ENCODE peak calls at places on chromosomes 13 and 19, in five cellular contexts. T, K, M, L and W are unnamed samples.

GRCh38 chr13:26325876-26326275 is 71.9 kb downstream of the CDK8 start:
- DNase-seq in T (no peak), K (no peak), M (peak), L (no peak), W (no peak)

GRCh38 chr13:113900646-113901045 is 36.8 kb upstream of the GAS6 start:
- DNase-seq in T (no peak), K (no peak), M (no peak), L (no peak), W (no peak)

GRCh38 chr13:110125157-110125556 is 181.8 kb downstream of the COL4A1 start:
- DNase-seq in T (no peak), K (no peak), M (no peak), L (no peak), W (no peak)

GRCh38 chr19:13764821-13765394 is 586 bp downstream of the MRI1 start:
- DNase-seq in T (peak), K (peak), M (peak), L (no peak), W (peak)

GRCh38 chr13:24280722-24281121 is 28.7 kb upstream of the C1QTNF9 start:
- DNase-seq in T (no peak), K (no peak), M (no peak), L (no peak), W (no peak)

GRCh38 chr13:112905086-112905485 is 63.9 kb upstream of the MCF2L start:
- DNase-seq in T (peak), K (no peak), M (no peak), L (no peak), W (no peak)

GRCh38 chr13:36430247-36431203 is 1.8 kb upstream of the CCNA1 start:
- DNase-seq in T (peak), K (peak), M (no peak), L (no peak), W (peak)

GRCh38 chr13:97953376-97953970 is at the start of gene IPO5:
- DNase-seq in T (no peak), K (no peak), M (no peak), L (no peak), W (peak)

GRCh38 chr13:112053744-112054615 is 13.0 kb upstream of the SOX1 start:
- DNase-seq in T (peak), K (peak), M (no peak), L (no peak), W (no peak)

GRCh38 chr13:38686635-38687245 is at the start of gene FREM2:
- DNase-seq in T (peak), K (peak), M (peak), L (peak), W (peak)

GRCh38 chr13:109840201-109840892 is 54.0 kb upstream of the IRS2 start:
- DNase-seq in T (peak), K (no peak), M (peak), L (no peak), W (peak)

GRCh38 chr19:46955114-46955812 is 64.4 kb upstream of the NPAS1 start:
- DNase-seq in T (no peak), K (no peak), M (peak), L (peak), W (peak)

GRCh38 chr13:46803586-46803985 is 6.6 kb upstream of the ESD start:
- DNase-seq in T (no peak), K (no peak), M (no peak), L (no peak), W (no peak)

GRCh38 chr13:109602356-109602755 is 184.0 kb downstream of the IRS2 start:
- DNase-seq in T (no peak), K (no peak), M (no peak), L (no peak), W (no peak)

GRCh38 chr19:15529774-15530372 is 21.5 kb downstream of the CYP4F22 start:
- DNase-seq in T (no peak), K (no peak), M (no peak), L (no peak), W (no peak)

GRCh38 chr13:112652512-112653458 is 37.1 kb upstream of the ATP11A start:
- DNase-seq in T (no peak), K (no peak), M (peak), L (no peak), W (no peak)

GRCh38 chr19:959935-960502 is 24.1 kb upstream of the WDR18 start:
- DNase-seq in T (peak), K (peak), M (no peak), L (no peak), W (no peak)

GRCh38 chr13:41459754-41460111 is 2.4 kb downstream of the RGCC start:
- DNase-seq in T (no peak), K (no peak), M (no peak), L (no peak), W (peak)

GRCh38 chr19:17679526-17680234 is 8.5 kb downstream of the UNC13A start:
- DNase-seq in T (peak), K (peak), M (no peak), L (no peak), W (peak)

GRCh38 chr19:1979642-1980041 is 35.9 kb downstream of the BTBD2 start:
- DNase-seq in T (no peak), K (no peak), M (no peak), L (no peak), W (no peak)

GRCh38 chr13:39881383-39881782 is 225.9 kb downstream of the COG6 start:
- DNase-seq in T (no peak), K (no peak), M (no peak), L (no peak), W (no peak)

GRCh38 chr13:30700364-30700763 is 35.0 kb upstream of the ALOX5AP start:
- DNase-seq in T (no peak), K (no peak), M (no peak), L (no peak), W (no peak)

GRCh38 chr19:1098177-1099051 is 3.2 kb upstream of the POLR2E start:
- DNase-seq in T (no peak), K (no peak), M (peak), L (no peak), W (peak)

GRCh38 chr13:47218611-47219010 is 321.8 kb upstream of the HTR2A start:
- DNase-seq in T (no peak), K (no peak), M (no peak), L (no peak), W (no peak)

GRCh38 chr13:76836311-76836710 is 49.9 kb downstream of the KCTD12 start:
- DNase-seq in T (no peak), K (no peak), M (peak), L (no peak), W (peak)

GRCh38 chr13:113724780-113725315 is 34.2 kb upstream of the TMEM255B start:
- DNase-seq in T (peak), K (peak), M (peak), L (peak), W (peak)

GRCh38 chr19:15251010-15251748 is 18.9 kb upstream of the EPHX3 start:
- DNase-seq in T (no peak), K (no peak), M (no peak), L (no peak), W (peak)

GRCh38 chr13:110716235-110716505 is 2.7 kb downstream of the ING1 start:
- DNase-seq in T (peak), K (peak), M (peak), L (peak), W (peak)

GRCh38 chr13:26707122-26708006 is 53.2 kb downstream of the GPR12 start:
- DNase-seq in T (peak), K (peak), M (peak), L (peak), W (peak)

GRCh38 chr19:38564981-38565685 is 52.6 kb downstream of the MAP4K1 start:
- DNase-seq in T (peak), K (peak), M (no peak), L (no peak), W (peak)
- TF ChIP-seq EZH2 in T (no peak), K (no peak), M (no peak), L (no peak), W (no peak)

GRCh38 chr19:39858541-39858940 is 12.4 kb upstream of the FBL start:
- DNase-seq in T (peak), K (peak), M (no peak), L (no peak), W (no peak)
- TF ChIP-seq EZH2phosphoT487 in T (no peak), K (no peak), M (no peak), L (no peak), W (no peak)

DNA sequence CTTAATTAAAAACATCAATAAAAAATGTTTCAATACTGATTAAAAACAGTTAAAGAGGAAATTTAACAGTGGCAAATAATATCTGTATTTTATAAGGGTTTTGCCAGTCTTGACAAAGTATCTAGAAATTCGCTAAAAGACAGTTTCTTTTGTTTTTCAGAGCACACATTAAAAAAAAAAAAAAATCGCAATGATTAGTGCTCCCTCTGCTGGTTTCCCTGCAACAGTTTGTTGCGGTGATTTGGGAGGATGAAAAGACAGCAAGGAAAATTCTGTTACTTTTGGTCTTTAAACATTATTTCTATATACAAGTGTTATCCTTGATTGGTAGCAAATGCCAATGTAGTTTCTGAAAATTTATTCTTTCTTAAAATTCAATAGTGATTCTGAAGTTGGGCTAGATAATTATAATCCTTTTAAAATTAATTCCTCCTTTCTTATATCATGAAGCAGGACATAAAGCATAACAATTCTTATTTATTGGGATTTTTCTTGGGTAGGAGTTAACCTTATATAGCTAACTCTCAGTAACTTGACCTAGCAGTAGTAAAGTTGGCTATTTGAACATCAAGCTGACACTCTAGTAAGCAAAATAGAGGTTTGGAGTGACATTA is 23.1 kb upstream of the SPRY2 start:
- DNase-seq in T (peak), K (peak), M (peak), L (no peak), W (peak)
- H3K4me2 ChIP-seq in T (no peak), K (no peak), M (peak), L (no peak), W (peak)

DNA sequence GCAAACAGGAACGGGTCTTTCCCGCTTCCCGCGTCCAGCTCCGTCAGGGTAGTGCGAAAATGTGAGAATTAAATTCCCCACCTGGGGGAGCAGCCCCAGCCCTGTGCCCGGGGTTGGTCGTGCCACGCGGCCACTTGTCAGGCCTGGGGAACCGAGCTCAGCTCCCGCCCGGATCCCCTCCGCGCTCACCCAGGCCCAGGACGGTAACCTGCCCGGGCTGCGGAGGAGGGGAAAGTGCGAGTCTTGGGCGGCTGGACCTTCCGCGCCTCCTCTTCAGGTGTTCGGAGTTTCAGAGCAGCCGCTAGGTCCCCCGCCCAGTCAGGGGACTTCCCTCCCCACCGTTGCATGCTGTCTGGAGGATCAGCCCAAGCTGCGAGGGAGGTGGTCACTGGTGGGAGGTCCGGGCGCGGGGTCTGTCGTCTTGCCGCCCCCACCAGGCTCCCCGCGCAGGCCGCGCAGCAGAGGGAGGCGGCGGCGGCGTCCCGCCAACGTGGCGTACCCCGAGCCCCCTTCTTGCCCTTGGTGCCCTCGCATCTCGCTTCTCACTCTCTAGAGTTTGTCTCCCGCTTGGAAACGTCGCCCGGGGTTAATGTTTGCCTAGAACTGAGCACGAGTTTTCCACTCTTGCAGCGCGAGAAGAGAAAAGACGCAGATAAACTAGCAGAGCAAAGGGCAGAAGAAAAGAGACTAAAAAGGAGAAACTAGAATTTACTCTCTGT is 8.1 kb downstream of the URAD start:
- DNase-seq in T (peak), K (peak), M (no peak), L (no peak), W (no peak)
- TF ChIP-seq EZH2 in T (peak), K (peak), M (no peak), L (no peak), W (no peak)

GRCh38 chr19:55638864-55639359 is 1.9 kb upstream of the ZNF580 start:
- DNase-seq in T (peak), K (peak), M (peak), L (peak), W (peak)
- TF ChIP-seq EZH2phosphoT487 in T (no peak), K (no peak), M (no peak), L (no peak), W (no peak)

DNA sequence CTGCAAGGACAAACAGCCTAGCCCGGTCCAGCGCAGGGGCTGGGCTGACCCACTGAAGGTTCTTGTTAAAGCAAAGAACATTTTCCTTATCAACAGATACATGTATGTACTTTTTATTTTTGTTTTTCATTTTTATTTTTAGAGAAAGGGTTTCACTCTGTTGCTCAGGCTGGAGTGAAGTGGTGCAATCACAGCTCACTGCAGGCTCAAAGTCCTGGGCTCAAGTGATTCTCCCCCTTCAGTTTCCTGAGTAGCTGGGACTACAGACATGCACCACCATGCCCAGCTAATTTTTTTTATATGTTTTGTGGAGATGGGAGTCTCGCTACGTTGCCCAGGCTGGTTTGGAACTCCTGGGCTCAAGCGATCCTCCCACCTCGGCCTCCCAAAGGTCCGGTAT is 47.9 kb downstream of the CEBPG start:
- DNase-seq in T (no peak), K (no peak), M (no peak), L (no peak), W (no peak)
- H3K4me2 ChIP-seq in T (no peak), K (no peak), M (no peak), L (no peak), W (no peak)

DNA sequence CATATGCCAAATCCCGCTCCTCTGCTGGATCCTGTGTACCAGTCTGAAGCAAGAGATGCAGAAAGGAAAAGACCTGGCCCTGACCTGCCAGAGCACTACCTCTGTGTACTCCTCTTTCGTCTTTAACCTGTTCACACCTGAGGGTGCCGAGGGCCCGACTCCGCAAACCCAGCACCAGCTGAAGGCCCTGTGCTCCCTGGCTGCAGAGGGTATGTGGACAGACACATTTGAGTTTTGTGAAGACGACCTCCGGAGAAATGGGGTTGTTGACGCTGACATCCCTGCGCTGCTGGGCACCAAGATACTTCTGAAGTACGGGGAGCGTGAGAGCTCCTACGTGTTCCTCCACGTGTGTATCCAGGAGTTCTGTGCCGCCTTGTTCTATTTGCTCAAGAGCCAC is 22.1 kb downstream of the NLRP4 start:
- DNase-seq in T (no peak), K (no peak), M (no peak), L (no peak), W (no peak)
- TF ChIP-seq EZH2 in T (no peak), K (no peak), M (no peak), L (no peak), W (no peak)